ENCODE peak calls at places on chromosomes 12 and 14, in ten cellular contexts. T is tibial artery, U is stomach, J is pancreas, Q is Karpas-422, L is brain microvascular endothelial cell, H is OCI-LY7, F is substantia nigra, I is SK-N-SH, C is psoas muscle. N is an unnamed sample.

GRCh38 chr12:68334136-68334535 is 2.0 kb upstream of the MDM1 start:
- DNase-seq in T (no peak), U (no peak), J (no peak), Q (no peak), L (no peak), H (peak), F (no peak), I (peak), C (no peak), N (no peak)

GRCh38 chr12:70185301-70185700 is 57.9 kb upstream of the CNOT2 start:
- DNase-seq in T (no peak), U (no peak), J (no peak), Q (no peak), L (no peak), H (no peak), F (no peak), I (no peak), C (no peak), N (no peak)

GRCh38 chr12:113198286-113198685 is 12.8 kb downstream of the RITA1 start:
- DNase-seq in T (no peak), U (no peak), J (no peak), Q (no peak), L (no peak), H (no peak), F (no peak), I (no peak), C (no peak), N (no peak)

GRCh38 chr12:27290501-27291168 is 42.0 kb upstream of the BMAL2 start:
- DNase-seq in T (no peak), U (no peak), J (no peak), Q (no peak), L (no peak), H (no peak), F (no peak), I (no peak), C (no peak), N (no peak)

GRCh38 chr12:57898308-57898970 is 42.9 kb upstream of the ATP23 start:
- DNase-seq in T (no peak), U (no peak), J (no peak), Q (no peak), L (no peak), H (peak), F (no peak), I (no peak), C (no peak), N (no peak)

GRCh38 chr12:70719672-70720420 is 82.6 kb upstream of the PTPRB start:
- DNase-seq in T (no peak), U (no peak), J (peak), Q (peak), L (peak), H (peak), F (no peak), I (peak), C (peak), N (no peak)

GRCh38 chr12:97404549-97404948 is 58.1 kb upstream of the RMST start:
- DNase-seq in T (no peak), U (peak), J (peak), Q (peak), L (peak), H (peak), F (no peak), I (peak), C (no peak), N (no peak)

GRCh38 chr12:76030378-76031080 is 1.0 kb downstream of the PHLDA1 start:
- DNase-seq in T (peak), U (peak), J (peak), Q (peak), L (peak), H (peak), F (no peak), I (peak), C (peak), N (no peak)

GRCh38 chr14:105074601-105075053 is 9.4 kb upstream of the GPR132 start:
- DNase-seq in T (peak), U (no peak), J (no peak), Q (no peak), L (no peak), H (no peak), F (no peak), I (peak), C (peak), N (no peak)

GRCh38 chr12:24759155-24759554 is 189.7 kb downstream of the BCAT1 start:
- DNase-seq in T (no peak), U (no peak), J (no peak), Q (no peak), L (peak), H (no peak), F (no peak), I (no peak), C (no peak), N (no peak)

GRCh38 chr14:59103396-59103795 is 85.1 kb upstream of the DAAM1 start:
- DNase-seq in T (no peak), U (no peak), J (no peak), Q (no peak), L (no peak), H (no peak), F (no peak), I (no peak), C (no peak), N (no peak)

GRCh38 chr14:61380984-61381383 is 59.6 kb downstream of the PRKCH start:
- DNase-seq in T (no peak), U (no peak), J (no peak), Q (no peak), L (no peak), H (no peak), F (no peak), I (no peak), C (no peak), N (no peak)

GRCh38 chr12:53428741-53429140 is 5.1 kb downstream of the AMHR2 start:
- DNase-seq in T (peak), U (no peak), J (no peak), Q (no peak), L (no peak), H (no peak), F (no peak), I (no peak), C (no peak), N (no peak)

GRCh38 chr12:53431187-53431586 is 7.5 kb downstream of the AMHR2 start:
- DNase-seq in T (no peak), U (no peak), J (no peak), Q (no peak), L (no peak), H (no peak), F (no peak), I (no peak), C (no peak), N (no peak)

GRCh38 chr12:53425515-53426150 is 2.0 kb downstream of the AMHR2 start:
- DNase-seq in T (no peak), U (no peak), J (peak), Q (no peak), L (no peak), H (no peak), F (no peak), I (no peak), C (no peak), N (no peak)

GRCh38 chr12:53427905-53428594 is 4.4 kb downstream of the AMHR2 start:
- DNase-seq in T (no peak), U (no peak), J (no peak), Q (no peak), L (peak), H (no peak), F (no peak), I (no peak), C (no peak), N (no peak)

DNA sequence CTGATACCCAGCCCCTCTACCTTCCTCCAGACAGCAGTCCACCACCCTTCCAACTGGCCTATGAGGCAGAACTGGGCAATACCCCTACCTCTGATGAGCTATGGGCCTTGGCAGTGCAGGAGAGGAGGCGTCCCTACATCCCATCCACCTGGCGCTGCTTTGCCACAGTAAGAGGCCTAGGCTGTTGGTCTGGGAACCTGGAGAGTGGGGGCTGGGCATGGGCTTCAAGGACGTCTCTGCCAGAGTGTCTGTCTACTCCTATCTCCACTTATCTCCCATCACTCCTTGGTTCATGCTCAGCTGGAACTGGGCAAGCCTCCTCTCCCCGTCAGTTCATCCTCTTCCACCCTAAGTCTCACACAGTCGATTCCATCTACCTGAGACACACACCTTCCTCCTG is 6.5 kb downstream of the AMHR2 start:
- DNase-seq in T (no peak), U (no peak), J (no peak), Q (no peak), L (no peak), H (no peak), F (no peak), I (no peak), C (no peak), N (no peak)
- H3K27ac ChIP-seq in T (no peak), U (no peak), J (no peak), Q (no peak), L (no peak), H (no peak), F (no peak), I (no peak), C (no peak), N (no peak)

GRCh38 chr12:105330283-105330937 is at the start of gene C12orf75:
- DNase-seq in T (peak), U (peak), J (peak), Q (peak), L (peak), H (peak), F (no peak), I (peak), C (peak), N (no peak)
- H3K27ac ChIP-seq in T (peak), U (peak), J (peak), Q (peak), L (no peak), H (peak), F (no peak), I (peak), C (peak), N (no peak)

GRCh38 chr12:92604786-92605185 is 98.0 kb upstream of the PLEKHG7 start:
- DNase-seq in T (no peak), U (no peak), J (no peak), Q (no peak), L (no peak), H (no peak), F (no peak), I (no peak), C (no peak), N (no peak)

GRCh38 chr12:92602930-92603623 is 99.7 kb upstream of the PLEKHG7 start:
- DNase-seq in T (no peak), U (no peak), J (no peak), Q (no peak), L (peak), H (no peak), F (no peak), I (no peak), C (no peak), N (no peak)

GRCh38 chr12:92601680-92602079 is 101.1 kb upstream of the PLEKHG7 start:
- DNase-seq in T (no peak), U (no peak), J (no peak), Q (no peak), L (no peak), H (no peak), F (no peak), I (no peak), C (no peak), N (no peak)

GRCh38 chr12:92603741-92604432 is 98.9 kb upstream of the PLEKHG7 start:
- DNase-seq in T (no peak), U (no peak), J (no peak), Q (no peak), L (peak), H (no peak), F (no peak), I (no peak), C (no peak), N (no peak)

DNA sequence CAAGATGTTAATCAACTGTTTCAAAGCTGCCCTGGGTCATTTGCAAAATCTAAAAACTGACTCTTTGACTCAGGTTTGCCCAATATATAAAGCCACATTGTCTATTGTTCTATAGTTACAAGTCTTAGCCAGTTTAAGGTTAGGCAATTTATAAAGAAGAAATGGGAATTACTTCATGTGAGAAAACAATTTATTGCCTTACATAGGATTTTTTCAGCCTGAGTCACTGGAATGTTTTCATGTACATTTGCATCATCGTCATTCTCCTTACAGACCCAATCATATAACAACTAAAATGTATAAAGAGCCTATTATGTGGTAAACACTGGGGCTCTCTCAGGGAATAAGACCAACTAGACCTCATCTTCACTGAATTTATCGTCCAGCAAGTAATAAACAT is 100.3 kb upstream of the PLEKHG7 start:
- DNase-seq in T (no peak), U (no peak), J (no peak), Q (no peak), L (peak), H (no peak), F (no peak), I (no peak), C (no peak), N (no peak)
- H3K27ac ChIP-seq in T (no peak), U (no peak), J (no peak), Q (no peak), L (peak), H (no peak), F (no peak), I (peak), C (no peak), N (no peak)

DNA sequence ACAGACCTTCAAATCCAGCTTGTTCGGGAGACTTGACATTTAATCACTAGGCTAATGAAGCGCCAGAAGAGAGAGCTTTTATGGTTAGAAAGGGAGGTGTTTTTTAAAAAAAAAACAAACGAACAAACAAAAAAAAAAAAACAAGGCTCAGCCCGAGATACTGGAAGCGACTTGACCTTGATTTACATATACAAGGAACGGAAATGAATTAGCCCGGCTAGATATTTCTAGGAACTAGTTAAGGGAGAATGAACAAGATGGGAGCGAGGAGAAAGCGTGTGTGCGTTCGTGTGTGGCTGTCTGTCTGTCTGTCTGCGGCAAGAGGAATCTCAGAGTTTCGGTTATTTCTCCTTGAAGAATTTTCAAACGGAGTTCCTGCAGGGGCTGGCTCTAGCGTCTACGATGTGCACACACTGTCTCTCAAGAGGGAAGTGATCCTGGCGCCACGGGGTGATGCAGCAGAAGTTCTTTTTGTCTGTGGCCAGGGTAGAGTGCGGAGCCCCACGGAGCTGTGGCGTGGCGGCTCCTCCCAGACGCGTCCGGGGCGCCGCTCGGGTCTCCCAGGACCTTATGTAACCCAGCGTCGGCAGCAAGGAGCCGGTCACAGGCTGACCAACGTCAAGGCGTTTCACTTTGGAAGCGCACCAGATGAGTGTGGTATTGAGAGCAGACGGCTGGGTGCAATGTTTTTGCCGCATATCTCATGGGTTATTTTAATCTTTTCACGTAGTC is 18.8 kb downstream of the SOCS2 start:
- DNase-seq in T (peak), U (peak), J (peak), Q (peak), L (peak), H (peak), F (no peak), I (peak), C (peak), N (peak)
- H3K27ac ChIP-seq in T (peak), U (peak), J (no peak), Q (no peak), L (peak), H (no peak), F (peak), I (peak), C (peak), N (peak)

DNA sequence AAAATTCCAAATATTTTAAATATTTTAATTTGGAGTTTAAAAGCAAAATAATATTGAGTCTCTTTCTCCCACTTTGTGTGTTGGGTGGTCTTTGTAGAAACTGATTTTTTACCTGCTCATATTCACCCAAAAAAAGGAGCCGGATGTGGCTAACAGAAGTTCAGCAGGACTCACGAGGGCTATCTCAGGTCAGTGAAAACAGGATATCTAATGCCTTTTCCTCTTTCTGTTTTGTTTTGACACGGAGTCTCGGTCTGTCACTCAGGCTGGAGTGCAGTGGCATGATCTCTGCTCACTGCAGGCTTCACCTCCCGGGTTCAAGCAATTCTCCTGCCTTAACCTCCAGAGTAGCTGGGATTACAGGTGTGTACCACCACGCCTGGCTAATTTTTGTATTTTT is 30.8 kb downstream of the COA8 start:
- DNase-seq in T (no peak), U (no peak), J (no peak), Q (no peak), L (no peak), H (peak), F (no peak), I (no peak), C (no peak), N (no peak)
- H3K27ac ChIP-seq in T (no peak), U (no peak), J (peak), Q (peak), L (no peak), H (peak), F (peak), I (peak), C (no peak), N (no peak)

GRCh38 chr12:50626026-50626425 is 121.2 kb downstream of the DIP2B start:
- DNase-seq in T (no peak), U (no peak), J (no peak), Q (peak), L (no peak), H (no peak), F (no peak), I (no peak), C (no peak), N (no peak)
- H3K27ac ChIP-seq in T (no peak), U (no peak), J (no peak), Q (peak), L (no peak), H (no peak), F (peak), I (no peak), C (no peak), N (no peak)

DNA sequence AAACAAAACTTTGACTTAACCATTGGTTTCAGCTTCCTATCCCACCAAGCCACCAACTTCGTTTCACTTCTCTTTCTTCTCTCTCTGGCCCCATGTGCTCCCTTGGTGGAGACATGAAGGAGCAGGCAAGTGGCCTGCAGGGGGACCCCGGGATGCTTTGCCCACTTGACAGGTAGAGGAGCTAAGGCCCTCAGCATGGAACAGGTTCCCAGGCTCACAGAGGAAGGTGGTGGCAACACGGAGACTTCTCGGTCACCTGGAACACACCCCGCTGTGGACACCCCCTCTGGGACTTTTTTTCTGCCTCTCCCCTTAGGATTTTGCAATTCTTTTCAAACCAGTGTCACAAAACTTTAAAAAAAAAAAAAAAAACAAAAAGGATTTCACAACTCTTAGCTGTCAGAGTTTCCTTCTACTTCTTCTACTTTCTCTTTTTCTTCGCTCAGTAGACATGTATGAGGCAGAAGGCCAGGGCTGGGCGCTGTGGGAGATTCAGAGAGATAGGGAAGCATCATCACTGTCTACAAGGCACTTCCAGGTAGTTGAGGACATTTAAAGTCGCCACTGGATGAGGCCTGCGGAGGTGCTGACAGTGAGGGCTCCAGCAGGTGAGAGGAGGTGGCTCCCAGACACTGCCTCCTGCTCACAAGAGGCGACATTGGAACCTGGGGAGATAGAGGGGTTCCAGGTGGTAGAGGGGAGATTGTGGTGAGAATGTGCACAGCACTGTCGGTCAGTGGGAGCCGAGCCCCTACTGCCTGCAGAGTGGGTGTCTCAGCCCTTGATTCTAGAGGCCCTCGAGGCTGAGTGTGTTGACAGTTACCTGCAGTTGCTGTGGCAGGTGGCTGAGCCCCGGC is 119.6 kb downstream of the GCH1 start:
- DNase-seq in T (no peak), U (no peak), J (no peak), Q (peak), L (no peak), H (peak), F (no peak), I (no peak), C (no peak), N (no peak)
- H3K27ac ChIP-seq in T (peak), U (no peak), J (no peak), Q (peak), L (no peak), H (no peak), F (no peak), I (no peak), C (peak), N (peak)

GRCh38 chr12:50927766-50928224 is 24.5 kb upstream of the HIGD1C start:
- DNase-seq in T (no peak), U (no peak), J (no peak), Q (peak), L (no peak), H (no peak), F (no peak), I (no peak), C (no peak), N (no peak)
- H3K27ac ChIP-seq in T (peak), U (peak), J (no peak), Q (peak), L (no peak), H (peak), F (peak), I (no peak), C (peak), N (peak)

GRCh38 chr14:25090716-25091454 is 40.9 kb upstream of the STXBP6 start:
- DNase-seq in T (no peak), U (peak), J (peak), Q (no peak), L (peak), H (no peak), F (no peak), I (no peak), C (no peak), N (no peak)
- H3K27ac ChIP-seq in T (peak), U (peak), J (no peak), Q (no peak), L (no peak), H (no peak), F (no peak), I (no peak), C (no peak), N (no peak)